ENCODE peak calls at places on chromosomes 2 and 18, in seven cellular contexts. L is SK-N-DZ; Q is GF-D8; B is foreskin melanocyte; P is activated T-cell treated with anti-CD3 and anti-CD28 coated beads, Interleukin-2, amount 50 U/mL, for 1 hour; C is MCF 10A; J is HepG2. F is an unnamed sample.
A peak's percentile ranks its signal among the peaks of the same experiment; 100 is the strongest.

GRCh38 chr18:8705280-8705940 is at the start of gene MTCL1:
- DNase-seq in L (peak; percentile 45), Q (no peak), B (no peak), P (no peak), C (peak; percentile 50), J (no peak), F (peak; percentile 83)

GRCh38 chr18:5527603-5528002 is 16.2 kb downstream of the EPB41L3 start:
- DNase-seq in L (no peak), Q (no peak), B (peak; percentile 49), P (no peak), C (peak; percentile 45), J (no peak), F (no peak)

GRCh38 chr2:64862623-64863022 is 126.6 kb upstream of the SLC1A4 start:
- DNase-seq in L (no peak), Q (peak; percentile 80), B (no peak), P (no peak), C (no peak), J (no peak), F (no peak)

GRCh38 chr2:120066708-120067547 is 54.1 kb downstream of the EPB41L5 start:
- DNase-seq in L (peak; percentile 10), Q (no peak), B (peak; percentile 48), P (no peak), C (peak; percentile 11), J (peak; percentile 98), F (peak; percentile 31)

GRCh38 chr2:23484163-23484740 is 99.3 kb downstream of the KLHL29 start:
- DNase-seq in L (no peak), Q (no peak), B (no peak), P (no peak), C (no peak), J (no peak), F (no peak)

GRCh38 chr2:103809946-103810345 is 1044.0 kb upstream of the POU3F3 start:
- DNase-seq in L (no peak), Q (no peak), B (no peak), P (no peak), C (peak; percentile 45), J (no peak), F (no peak)

GRCh38 chr2:100484390-100484789 is 14.1 kb downstream of the NMS start:
- DNase-seq in L (no peak), Q (no peak), B (no peak), P (no peak), C (no peak), J (no peak), F (no peak)

GRCh38 chr18:35780937-35781336 is 191.5 kb upstream of the RMP24 start:
- DNase-seq in L (no peak), Q (no peak), B (no peak), P (no peak), C (no peak), J (no peak), F (no peak)

GRCh38 chr18:31297248-31297647 is 20.7 kb upstream of the DSG1 start:
- DNase-seq in L (no peak), Q (no peak), B (no peak), P (no peak), C (no peak), J (no peak), F (no peak)

GRCh38 chr18:80192653-80193385 is 54.5 kb downstream of the PARD6G start:
- DNase-seq in L (no peak), Q (no peak), B (no peak), P (no peak), C (no peak), J (no peak), F (no peak)

GRCh38 chr2:192775011-192775410 is 580.3 kb upstream of the TMEFF2 start:
- DNase-seq in L (no peak), Q (no peak), B (no peak), P (no peak), C (no peak), J (no peak), F (no peak)

GRCh38 chr2:72745679-72746368 is 80.0 kb downstream of the EXOC6B start:
- DNase-seq in L (peak; percentile 57), Q (no peak), B (peak; percentile 52), P (no peak), C (peak; percentile 72), J (peak; percentile 81), F (peak; percentile 16)

GRCh38 chr2:118752762-118753429 is 94.6 kb downstream of the EN1 start:
- DNase-seq in L (no peak), Q (no peak), B (no peak), P (no peak), C (no peak), J (no peak), F (no peak)

GRCh38 chr2:157932480-157933205 is 56.5 kb upstream of the ACVR1 start:
- DNase-seq in L (no peak), Q (no peak), B (no peak), P (no peak), C (no peak), J (peak; percentile 21), F (peak; percentile 28)

GRCh38 chr18:8548186-8548585 is 61.1 kb upstream of the RAB12 start:
- DNase-seq in L (no peak), Q (no peak), B (no peak), P (no peak), C (peak; percentile 53), J (no peak), F (no peak)

GRCh38 chr2:66435963-66436362 is 1.0 kb downstream of the MEIS1 start:
- DNase-seq in L (no peak), Q (no peak), B (no peak), P (no peak), C (no peak), J (no peak), F (no peak)

GRCh38 chr2:237290249-237290648 is 123.7 kb downstream of the COL6A3 start:
- DNase-seq in L (no peak), Q (no peak), B (no peak), P (no peak), C (no peak), J (no peak), F (no peak)

GRCh38 chr2:164504253-164504652 is 117.0 kb downstream of the GRB14 start:
- DNase-seq in L (no peak), Q (no peak), B (no peak), P (no peak), C (peak; percentile 37), J (peak; percentile 59), F (peak; percentile 4)

GRCh38 chr18:70501358-70501757 is 212.5 kb downstream of the SOCS6 start:
- DNase-seq in L (no peak), Q (no peak), B (no peak), P (no peak), C (no peak), J (no peak), F (no peak)

GRCh38 chr2:85905187-85905666 is 16.4 kb upstream of the ST3GAL5 start:
- DNase-seq in L (no peak), Q (no peak), B (no peak), P (no peak), C (no peak), J (no peak), F (no peak)

GRCh38 chr2:187774551-187775071 is 220.4 kb upstream of the TFPI start:
- DNase-seq in L (no peak), Q (no peak), B (no peak), P (no peak), C (peak; percentile 2), J (no peak), F (no peak)

GRCh38 chr18:45412577-45412976 is 202.7 kb upstream of the SLC14A2 start:
- DNase-seq in L (no peak), Q (no peak), B (no peak), P (no peak), C (peak; percentile 57), J (no peak), F (no peak)

GRCh38 chr2:166803314-166803986 is 84.8 kb upstream of the XIRP2 start:
- DNase-seq in L (no peak), Q (no peak), B (no peak), P (no peak), C (no peak), J (peak; percentile 5), F (peak; percentile 4)

GRCh38 chr2:220104871-220105351 is 477.5 kb downstream of the SLC4A3 start:
- DNase-seq in L (no peak), Q (no peak), B (peak; percentile 13), P (no peak), C (peak; percentile 52), J (no peak), F (no peak)

GRCh38 chr2:173417801-173418200 is 63.1 kb downstream of the CDCA7 start:
- DNase-seq in L (no peak), Q (no peak), B (no peak), P (no peak), C (no peak), J (no peak), F (no peak)

GRCh38 chr2:64262068-64262467 is 117.8 kb upstream of the PELI1 start:
- DNase-seq in L (no peak), Q (no peak), B (no peak), P (no peak), C (no peak), J (peak; percentile 56), F (peak; percentile 44)

GRCh38 chr18:66533693-66534092 is 70.2 kb downstream of the CDH19 start:
- DNase-seq in L (no peak), Q (no peak), B (no peak), P (no peak), C (no peak), J (no peak), F (no peak)

GRCh38 chr2:201114846-201115245 is 1.1 kb upstream of the CFLAR start:
- DNase-seq in L (no peak), Q (no peak), B (no peak), P (no peak), C (no peak), J (no peak), F (no peak)

GRCh38 chr18:9043581-9043980 is 58.9 kb upstream of the NDUFV2 start:
- DNase-seq in L (no peak), Q (no peak), B (no peak), P (no peak), C (no peak), J (no peak), F (no peak)

GRCh38 chr18:11276678-11277077 is 127.3 kb upstream of the PIEZO2 start:
- DNase-seq in L (no peak), Q (no peak), B (no peak), P (no peak), C (no peak), J (no peak), F (no peak)

GRCh38 chr2:120338015-120338414 is 7.9 kb upstream of the INHBB start:
- DNase-seq in L (no peak), Q (no peak), B (no peak), P (no peak), C (peak; percentile 37), J (no peak), F (no peak)

GRCh38 chr2:10007440-10007839 is 35.9 kb upstream of the KLF11 start:
- DNase-seq in L (no peak), Q (no peak), B (no peak), P (no peak), C (no peak), J (no peak), F (no peak)

GRCh38 chr2:236666646-236667204 is 97.1 kb downstream of the ACKR3 start:
- DNase-seq in L (no peak), Q (no peak), B (no peak), P (no peak), C (no peak), J (no peak), F (no peak)

GRCh38 chr2:48414980-48415764 is 114.8 kb upstream of the STON1 start:
- DNase-seq in L (no peak), Q (peak; percentile 79), B (peak; percentile 95), P (no peak), C (no peak), J (peak; percentile 79), F (peak; percentile 65)